ENCODE peak calls at places on chromosomes 7 and 10, in nine cellular contexts. A, U, X, Z, R, D, M, G and E are unnamed samples.

GRCh38 chr10:68261132-68261856 is 29.4 kb upstream of the ATOH7 start:
- DNase-seq in A (no peak), U (no peak), X (no peak), Z (no peak), R (peak), D (no peak), M (peak), G (no peak), E (no peak)

GRCh38 chr10:88838766-88839165 is 12.9 kb downstream of the ANKRD22 start:
- DNase-seq in A (no peak), U (no peak), X (no peak), Z (no peak), R (no peak), D (no peak), M (no peak), G (no peak), E (no peak)

GRCh38 chr10:124155781-124156401 is 62.5 kb upstream of the CHST15 start:
- DNase-seq in A (no peak), U (peak), X (peak), Z (no peak), R (no peak), D (no peak), M (no peak), G (no peak), E (peak)

GRCh38 chr10:79342295-79342761 is 4.9 kb upstream of the PPIF start:
- DNase-seq in A (no peak), U (no peak), X (no peak), Z (no peak), R (no peak), D (no peak), M (no peak), G (no peak), E (no peak)

GRCh38 chr10:3861785-3862184 is 76.8 kb upstream of the KLF6 start:
- DNase-seq in A (no peak), U (no peak), X (no peak), Z (no peak), R (peak), D (no peak), M (no peak), G (no peak), E (no peak)

GRCh38 chr10:87750001-87750651 is 67.9 kb downstream of the ATAD1 start:
- DNase-seq in A (no peak), U (peak), X (peak), Z (no peak), R (no peak), D (no peak), M (no peak), G (no peak), E (no peak)

GRCh38 chr10:114281006-114281405 is 42.0 kb downstream of the VWA2 start:
- DNase-seq in A (no peak), U (no peak), X (no peak), Z (no peak), R (no peak), D (no peak), M (no peak), G (no peak), E (no peak)

GRCh38 chr7:73544678-73545077 is 12.8 kb downstream of the BCL7B start:
- DNase-seq in A (no peak), U (no peak), X (no peak), Z (no peak), R (peak), D (no peak), M (no peak), G (no peak), E (no peak)

GRCh38 chr10:7424315-7424714 is 13.5 kb upstream of the SFMBT2 start:
- DNase-seq in A (no peak), U (no peak), X (no peak), Z (no peak), R (no peak), D (no peak), M (peak), G (no peak), E (no peak)

GRCh38 chr10:132543916-132544743 is 6.5 kb downstream of the INPP5A start:
- DNase-seq in A (no peak), U (no peak), X (no peak), Z (no peak), R (peak), D (peak), M (no peak), G (no peak), E (no peak)

GRCh38 chr7:148035950-148036349 is 554.6 kb upstream of the C7orf33 start:
- DNase-seq in A (no peak), U (no peak), X (no peak), Z (no peak), R (no peak), D (no peak), M (no peak), G (no peak), E (no peak)

GRCh38 chr7:121744877-121745276 is 128.1 kb upstream of the PTPRZ1 start:
- DNase-seq in A (peak), U (no peak), X (no peak), Z (no peak), R (no peak), D (no peak), M (no peak), G (no peak), E (no peak)

GRCh38 chr10:29996842-29997123 is 62.6 kb downstream of the JCAD start:
- DNase-seq in A (no peak), U (peak), X (no peak), Z (no peak), R (no peak), D (no peak), M (no peak), G (no peak), E (no peak)

GRCh38 chr10:70232155-70232858 is 922 bp downstream of the PPA1 start:
- DNase-seq in A (peak), U (peak), X (peak), Z (peak), R (peak), D (no peak), M (peak), G (no peak), E (peak)

GRCh38 chr7:151719031-151719894 is 157.7 kb downstream of the PRKAG2 start:
- DNase-seq in A (no peak), U (no peak), X (no peak), Z (no peak), R (no peak), D (no peak), M (no peak), G (no peak), E (no peak)
- TF ChIP-seq CTCF in A (no peak), U (no peak), X (no peak), Z (no peak), R (no peak), D (no peak), M (no peak), G (no peak), E (no peak)

GRCh38 chr7:115086146-115086841 is 164.4 kb downstream of the MDFIC start:
- DNase-seq in A (no peak), U (no peak), X (no peak), Z (no peak), R (no peak), D (no peak), M (no peak), G (no peak), E (no peak)
- TF ChIP-seq CTCF in A (peak), U (no peak), X (no peak), Z (no peak), R (no peak), D (no peak), M (no peak), G (no peak), E (no peak)

GRCh38 chr10:31031666-31032514 is at the start of gene ZNF438:
- DNase-seq in A (peak), U (peak), X (peak), Z (peak), R (peak), D (peak), M (peak), G (peak), E (peak)
- TF ChIP-seq CTCF in A (peak), U (peak), X (peak), Z (peak), R (peak), D (no peak), M (peak), G (no peak), E (peak)

DNA sequence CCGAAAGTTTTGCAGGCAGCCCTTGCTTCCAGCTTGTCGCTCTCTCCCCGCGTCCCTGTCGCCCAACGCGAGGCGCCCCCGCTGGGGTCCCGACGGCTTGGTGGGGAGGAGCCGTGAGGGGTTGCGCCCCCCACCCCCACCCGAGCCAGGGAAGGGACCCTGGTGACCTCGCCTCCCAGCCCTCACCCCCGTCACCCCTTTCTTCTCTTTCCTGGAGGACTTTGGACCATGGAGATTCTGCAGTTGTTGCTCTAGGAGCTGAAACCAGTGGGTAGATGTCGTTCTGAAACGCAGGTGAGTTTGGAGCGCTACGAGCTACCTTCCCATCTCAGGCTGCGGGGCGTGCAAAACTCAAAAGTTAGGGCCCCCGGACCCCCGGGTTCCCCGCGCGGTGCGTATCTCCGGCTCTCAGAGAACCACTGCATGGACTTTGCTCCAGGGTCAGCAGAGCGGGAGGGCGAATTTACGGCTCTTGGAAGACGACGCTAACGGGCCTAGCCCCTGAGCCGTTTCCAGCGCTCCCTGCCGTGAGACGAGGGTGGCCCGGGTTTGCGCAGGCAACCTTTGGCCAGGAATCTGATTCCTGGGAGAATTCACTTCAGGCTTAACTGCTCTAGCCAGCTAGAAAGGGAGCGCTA is 684 bp upstream of the ATXN7L1 start:
- DNase-seq in A (peak), U (peak), X (peak), Z (peak), R (peak), D (no peak), M (peak), G (peak), E (peak)
- TF ChIP-seq CTCF in A (peak), U (peak), X (peak), Z (no peak), R (no peak), D (no peak), M (no peak), G (no peak), E (no peak)

GRCh38 chr7:84100866-84101265 is 93.7 kb downstream of the SEMA3A start:
- DNase-seq in A (peak), U (peak), X (peak), Z (no peak), R (no peak), D (no peak), M (no peak), G (no peak), E (no peak)
- TF ChIP-seq CTCF in A (peak), U (peak), X (no peak), Z (peak), R (no peak), D (no peak), M (no peak), G (peak), E (no peak)